ENCODE peak calls at places on chromosome 14, in four cellular contexts. One of them, this sample, is unnamed.

GRCh38 chr14:60862283-60862682 is 118.6 kb downstream of the TRMT5 start:
- DNase-seq in KBM-7: peak; percentile 42
- DNase-seq in stimulated activated CD4-positive, alpha-beta T cell treated with anti-CD3 and anti-CD28 coated beads, Interleukin-2, amount 100 ng/mL, for 4 hours: no peak
- DNase-seq in astrocyte of the spinal cord: peak; percentile 29
- DNase-seq in this sample: no peak

GRCh38 chr14:91352696-91353692 is 64.6 kb downstream of the CCDC88C start:
- DNase-seq in astrocyte of the spinal cord: no peak
- DNase-seq in KBM-7: no peak
- DNase-seq in stimulated activated CD4-positive, alpha-beta T cell treated with anti-CD3 and anti-CD28 coated beads, Interleukin-2, amount 100 ng/mL, for 4 hours: no peak
- DNase-seq in this sample: no peak

GRCh38 chr14:73782623-73783022 is 68.4 kb upstream of the PNMA1 start:
- DNase-seq in KBM-7: no peak
- DNase-seq in stimulated activated CD4-positive, alpha-beta T cell treated with anti-CD3 and anti-CD28 coated beads, Interleukin-2, amount 100 ng/mL, for 4 hours: no peak
- DNase-seq in astrocyte of the spinal cord: no peak
- DNase-seq in this sample: no peak

GRCh38 chr14:85250369-85250768 is 279.6 kb upstream of the FLRT2 start:
- DNase-seq in astrocyte of the spinal cord: peak; percentile 23
- DNase-seq in KBM-7: no peak
- DNase-seq in stimulated activated CD4-positive, alpha-beta T cell treated with anti-CD3 and anti-CD28 coated beads, Interleukin-2, amount 100 ng/mL, for 4 hours: no peak
- DNase-seq in this sample: no peak

GRCh38 chr14:74697543-74697942 is 15.3 kb downstream of the AREL1 start:
- DNase-seq in astrocyte of the spinal cord: peak; percentile 54
- DNase-seq in stimulated activated CD4-positive, alpha-beta T cell treated with anti-CD3 and anti-CD28 coated beads, Interleukin-2, amount 100 ng/mL, for 4 hours: no peak
- DNase-seq in KBM-7: no peak
- DNase-seq in this sample: no peak

GRCh38 chr14:71143391-71144290 is 236.4 kb downstream of the PCNX1 start:
- DNase-seq in astrocyte of the spinal cord: peak; percentile 80
- DNase-seq in KBM-7: no peak
- DNase-seq in stimulated activated CD4-positive, alpha-beta T cell treated with anti-CD3 and anti-CD28 coated beads, Interleukin-2, amount 100 ng/mL, for 4 hours: peak; percentile 6
- DNase-seq in this sample: peak; percentile 2

GRCh38 chr14:104115691-104116543 is 22.5 kb upstream of the KIF26A start:
- DNase-seq in stimulated activated CD4-positive, alpha-beta T cell treated with anti-CD3 and anti-CD28 coated beads, Interleukin-2, amount 100 ng/mL, for 4 hours: no peak
- DNase-seq in KBM-7: no peak
- DNase-seq in astrocyte of the spinal cord: no peak
- DNase-seq in this sample: no peak

GRCh38 chr14:41605550-41606248 is 977 bp upstream of the LRFN5 start:
- DNase-seq in stimulated activated CD4-positive, alpha-beta T cell treated with anti-CD3 and anti-CD28 coated beads, Interleukin-2, amount 100 ng/mL, for 4 hours: no peak
- DNase-seq in astrocyte of the spinal cord: peak; percentile 60
- DNase-seq in KBM-7: no peak
- DNase-seq in this sample: no peak

GRCh38 chr14:94423465-94424056 is 29.0 kb downstream of the SERPINA11 start:
- DNase-seq in astrocyte of the spinal cord: peak; percentile 74
- DNase-seq in KBM-7: peak; percentile 55
- DNase-seq in stimulated activated CD4-positive, alpha-beta T cell treated with anti-CD3 and anti-CD28 coated beads, Interleukin-2, amount 100 ng/mL, for 4 hours: peak; percentile 3
- DNase-seq in this sample: peak; percentile 4

GRCh38 chr14:68084256-68084655 is 264.7 kb downstream of the RAD51B start:
- DNase-seq in KBM-7: no peak
- DNase-seq in astrocyte of the spinal cord: peak; percentile 41
- DNase-seq in stimulated activated CD4-positive, alpha-beta T cell treated with anti-CD3 and anti-CD28 coated beads, Interleukin-2, amount 100 ng/mL, for 4 hours: no peak
- DNase-seq in this sample: no peak

GRCh38 chr14:100844082-100844408 is 18.1 kb downstream of the MEG3 start:
- DNase-seq in astrocyte of the spinal cord: no peak
- DNase-seq in KBM-7: no peak
- DNase-seq in stimulated activated CD4-positive, alpha-beta T cell treated with anti-CD3 and anti-CD28 coated beads, Interleukin-2, amount 100 ng/mL, for 4 hours: no peak
- DNase-seq in this sample: no peak

GRCh38 chr14:20606190-20606901 is 15.2 kb upstream of the RNASE12 start:
- DNase-seq in KBM-7: peak; percentile 63
- DNase-seq in stimulated activated CD4-positive, alpha-beta T cell treated with anti-CD3 and anti-CD28 coated beads, Interleukin-2, amount 100 ng/mL, for 4 hours: no peak
- DNase-seq in astrocyte of the spinal cord: peak; percentile 11
- DNase-seq in this sample: no peak

GRCh38 chr14:104223810-104224515 is 85.6 kb downstream of the KIF26A start:
- DNase-seq in astrocyte of the spinal cord: no peak
- DNase-seq in KBM-7: peak; percentile 3
- DNase-seq in stimulated activated CD4-positive, alpha-beta T cell treated with anti-CD3 and anti-CD28 coated beads, Interleukin-2, amount 100 ng/mL, for 4 hours: no peak
- DNase-seq in this sample: no peak

GRCh38 chr14:54450535-54450934 is 9.4 kb upstream of the CNIH1 start:
- DNase-seq in stimulated activated CD4-positive, alpha-beta T cell treated with anti-CD3 and anti-CD28 coated beads, Interleukin-2, amount 100 ng/mL, for 4 hours: no peak
- DNase-seq in astrocyte of the spinal cord: peak; percentile 39
- DNase-seq in KBM-7: peak; percentile 35
- DNase-seq in this sample: peak; percentile 6

GRCh38 chr14:68679746-68680467 is 113.0 kb downstream of the ZFP36L1 start:
- DNase-seq in KBM-7: no peak
- DNase-seq in astrocyte of the spinal cord: no peak
- DNase-seq in stimulated activated CD4-positive, alpha-beta T cell treated with anti-CD3 and anti-CD28 coated beads, Interleukin-2, amount 100 ng/mL, for 4 hours: no peak
- DNase-seq in this sample: no peak

GRCh38 chr14:31360919-31361662 is 59.3 kb downstream of the HEATR5A start:
- DNase-seq in astrocyte of the spinal cord: peak; percentile 18
- DNase-seq in KBM-7: no peak
- DNase-seq in stimulated activated CD4-positive, alpha-beta T cell treated with anti-CD3 and anti-CD28 coated beads, Interleukin-2, amount 100 ng/mL, for 4 hours: no peak
- DNase-seq in this sample: no peak

GRCh38 chr14:39085933-39086332 is 17.1 kb downstream of the SEC23A start:
- DNase-seq in astrocyte of the spinal cord: no peak
- DNase-seq in KBM-7: no peak
- DNase-seq in stimulated activated CD4-positive, alpha-beta T cell treated with anti-CD3 and anti-CD28 coated beads, Interleukin-2, amount 100 ng/mL, for 4 hours: no peak
- DNase-seq in this sample: no peak

GRCh38 chr14:38233218-38233617 is 22.7 kb downstream of the CLEC14A start:
- DNase-seq in stimulated activated CD4-positive, alpha-beta T cell treated with anti-CD3 and anti-CD28 coated beads, Interleukin-2, amount 100 ng/mL, for 4 hours: no peak
- DNase-seq in KBM-7: no peak
- DNase-seq in astrocyte of the spinal cord: no peak
- DNase-seq in this sample: no peak

GRCh38 chr14:101457936-101458535 is 103.3 kb upstream of the DIO3 start:
- DNase-seq in astrocyte of the spinal cord: no peak
- DNase-seq in KBM-7: no peak
- DNase-seq in stimulated activated CD4-positive, alpha-beta T cell treated with anti-CD3 and anti-CD28 coated beads, Interleukin-2, amount 100 ng/mL, for 4 hours: no peak
- DNase-seq in this sample: no peak

GRCh38 chr14:37114559-37114958 is 57.8 kb downstream of the SLC25A21 start:
- DNase-seq in stimulated activated CD4-positive, alpha-beta T cell treated with anti-CD3 and anti-CD28 coated beads, Interleukin-2, amount 100 ng/mL, for 4 hours: no peak
- DNase-seq in KBM-7: no peak
- DNase-seq in astrocyte of the spinal cord: no peak
- DNase-seq in this sample: no peak

GRCh38 chr14:57401501-57401900 is 11.1 kb downstream of the NAA30 start:
- DNase-seq in KBM-7: no peak
- DNase-seq in stimulated activated CD4-positive, alpha-beta T cell treated with anti-CD3 and anti-CD28 coated beads, Interleukin-2, amount 100 ng/mL, for 4 hours: no peak
- DNase-seq in astrocyte of the spinal cord: no peak
- DNase-seq in this sample: no peak

GRCh38 chr14:32205984-32206383 is 2.9 kb upstream of the RNU6-8 start:
- DNase-seq in astrocyte of the spinal cord: no peak
- DNase-seq in stimulated activated CD4-positive, alpha-beta T cell treated with anti-CD3 and anti-CD28 coated beads, Interleukin-2, amount 100 ng/mL, for 4 hours: no peak
- DNase-seq in KBM-7: peak; percentile 50
- DNase-seq in this sample: no peak

GRCh38 chr14:50028458-50028857 is 87.9 kb downstream of the VCPKMT start:
- DNase-seq in astrocyte of the spinal cord: no peak
- DNase-seq in stimulated activated CD4-positive, alpha-beta T cell treated with anti-CD3 and anti-CD28 coated beads, Interleukin-2, amount 100 ng/mL, for 4 hours: no peak
- DNase-seq in KBM-7: no peak
- DNase-seq in this sample: no peak

GRCh38 chr14:94030571-94030970 is 4.4 kb downstream of the OTUB2 start:
- DNase-seq in KBM-7: no peak
- DNase-seq in stimulated activated CD4-positive, alpha-beta T cell treated with anti-CD3 and anti-CD28 coated beads, Interleukin-2, amount 100 ng/mL, for 4 hours: no peak
- DNase-seq in astrocyte of the spinal cord: no peak
- DNase-seq in this sample: no peak

GRCh38 chr14:39432619-39433451 is 602 bp upstream of the FBXO33 start:
- DNase-seq in KBM-7: peak; percentile 88
- DNase-seq in astrocyte of the spinal cord: peak; percentile 88
- DNase-seq in stimulated activated CD4-positive, alpha-beta T cell treated with anti-CD3 and anti-CD28 coated beads, Interleukin-2, amount 100 ng/mL, for 4 hours: peak; percentile 45
- DNase-seq in this sample: peak; percentile 49

GRCh38 chr14:64196668-64197411 is 97.3 kb downstream of the ESR2 start:
- DNase-seq in astrocyte of the spinal cord: peak; percentile 52
- DNase-seq in stimulated activated CD4-positive, alpha-beta T cell treated with anti-CD3 and anti-CD28 coated beads, Interleukin-2, amount 100 ng/mL, for 4 hours: no peak
- DNase-seq in KBM-7: peak; percentile 47
- DNase-seq in this sample: no peak

GRCh38 chr14:62117010-62117717 is 354.9 kb downstream of the SNAPC1 start:
- DNase-seq in KBM-7: peak; percentile 65
- DNase-seq in astrocyte of the spinal cord: peak; percentile 75
- DNase-seq in stimulated activated CD4-positive, alpha-beta T cell treated with anti-CD3 and anti-CD28 coated beads, Interleukin-2, amount 100 ng/mL, for 4 hours: peak; percentile 24
- DNase-seq in this sample: no peak

GRCh38 chr14:91149462-91149861 is 35.6 kb downstream of the DGLUCY start:
- DNase-seq in KBM-7: no peak
- DNase-seq in astrocyte of the spinal cord: peak; percentile 99
- DNase-seq in stimulated activated CD4-positive, alpha-beta T cell treated with anti-CD3 and anti-CD28 coated beads, Interleukin-2, amount 100 ng/mL, for 4 hours: no peak
- DNase-seq in this sample: no peak

GRCh38 chr14:65177551-65177950 is 75.2 kb upstream of the MAX start:
- DNase-seq in astrocyte of the spinal cord: no peak
- DNase-seq in stimulated activated CD4-positive, alpha-beta T cell treated with anti-CD3 and anti-CD28 coated beads, Interleukin-2, amount 100 ng/mL, for 4 hours: no peak
- DNase-seq in KBM-7: no peak
- DNase-seq in this sample: no peak

GRCh38 chr14:89851031-89851430 is 103.5 kb downstream of the EFCAB11 start:
- DNase-seq in astrocyte of the spinal cord: no peak
- DNase-seq in stimulated activated CD4-positive, alpha-beta T cell treated with anti-CD3 and anti-CD28 coated beads, Interleukin-2, amount 100 ng/mL, for 4 hours: no peak
- DNase-seq in KBM-7: no peak
- DNase-seq in this sample: no peak

GRCh38 chr14:52922656-52923055 is 28.2 kb downstream of the FERMT2 start:
- DNase-seq in KBM-7: no peak
- DNase-seq in astrocyte of the spinal cord: peak; percentile 64
- DNase-seq in stimulated activated CD4-positive, alpha-beta T cell treated with anti-CD3 and anti-CD28 coated beads, Interleukin-2, amount 100 ng/mL, for 4 hours: no peak
- DNase-seq in this sample: no peak

GRCh38 chr14:67457782-67458181 is 30.7 kb downstream of the TMEM229B start:
- DNase-seq in astrocyte of the spinal cord: no peak
- DNase-seq in stimulated activated CD4-positive, alpha-beta T cell treated with anti-CD3 and anti-CD28 coated beads, Interleukin-2, amount 100 ng/mL, for 4 hours: no peak
- DNase-seq in KBM-7: no peak
- DNase-seq in this sample: no peak

GRCh38 chr14:50726372-50727107 is 58.4 kb upstream of the SAV1 start:
- DNase-seq in KBM-7: no peak
- DNase-seq in stimulated activated CD4-positive, alpha-beta T cell treated with anti-CD3 and anti-CD28 coated beads, Interleukin-2, amount 100 ng/mL, for 4 hours: no peak
- DNase-seq in astrocyte of the spinal cord: peak; percentile 83
- DNase-seq in this sample: no peak

GRCh38 chr14:93994919-93995682 is 2.0 kb upstream of the CCDC197 start:
- DNase-seq in astrocyte of the spinal cord: peak; percentile 72
- DNase-seq in stimulated activated CD4-positive, alpha-beta T cell treated with anti-CD3 and anti-CD28 coated beads, Interleukin-2, amount 100 ng/mL, for 4 hours: peak; percentile 57
- DNase-seq in KBM-7: no peak
- DNase-seq in this sample: no peak

GRCh38 chr14:67575684-67576083 is 24.4 kb downstream of the PIGH start:
- DNase-seq in astrocyte of the spinal cord: no peak
- DNase-seq in KBM-7: peak; percentile 54
- DNase-seq in stimulated activated CD4-positive, alpha-beta T cell treated with anti-CD3 and anti-CD28 coated beads, Interleukin-2, amount 100 ng/mL, for 4 hours: no peak
- DNase-seq in this sample: no peak

GRCh38 chr14:91920526-91920925 is 27.0 kb downstream of the FBLN5 start:
- DNase-seq in KBM-7: no peak
- DNase-seq in stimulated activated CD4-positive, alpha-beta T cell treated with anti-CD3 and anti-CD28 coated beads, Interleukin-2, amount 100 ng/mL, for 4 hours: no peak
- DNase-seq in astrocyte of the spinal cord: no peak
- DNase-seq in this sample: no peak

GRCh38 chr14:51022769-51023168 is 72.1 kb downstream of the TRIM9 start:
- DNase-seq in stimulated activated CD4-positive, alpha-beta T cell treated with anti-CD3 and anti-CD28 coated beads, Interleukin-2, amount 100 ng/mL, for 4 hours: no peak
- DNase-seq in KBM-7: no peak
- DNase-seq in astrocyte of the spinal cord: no peak
- DNase-seq in this sample: no peak